ENCODE peak calls at places on chromosomes 16 and 17, in four cellular contexts. Z is HepG2, J is GM12878, P is K562. C is an unnamed sample.

GRCh38 chr16:25269879-25270278 is 12.2 kb upstream of the ZKSCAN2 start:
- DNase-seq in J (no peak), P (no peak), Z (no peak), C (no peak)

GRCh38 chr16:12231666-12232065 is 255.1 kb downstream of the SNX29 start:
- DNase-seq in P (no peak), Z (no peak), J (no peak), C (no peak)

GRCh38 chr17:2222901-2223616 is 80.5 kb downstream of the SMG6 start:
- DNase-seq in Z (no peak), P (no peak), J (peak; percentile 81), C (no peak)

GRCh38 chr17:80146121-80147034 is 550 bp downstream of the EIF4A3 start:
- DNase-seq in P (peak; percentile 63), J (no peak), Z (no peak), C (no peak)

GRCh38 chr17:81509048-81509686 is 3.4 kb downstream of the ACTG1 start:
- DNase-seq in P (no peak), J (no peak), Z (peak; percentile 63), C (no peak)

GRCh38 chr17:74893936-74894671 is 671 bp upstream of the FADS6 start:
- DNase-seq in Z (no peak), P (no peak), J (no peak), C (no peak)

GRCh38 chr17:45147102-45147580 is 1.1 kb upstream of the HEXIM1 start:
- DNase-seq in P (no peak), Z (no peak), J (no peak), C (peak; percentile 68)

GRCh38 chr16:57638381-57638780 is 10.0 kb downstream of the ADGRG1 start:
- DNase-seq in Z (no peak), J (no peak), P (no peak), C (no peak)

GRCh38 chr17:77735341-77736206 is 222.9 kb upstream of the TNRC6C start:
- DNase-seq in P (peak; percentile 46), Z (no peak), J (no peak), C (no peak)

GRCh38 chr17:70366421-70366820 is 197.1 kb downstream of the KCNJ2 start:
- DNase-seq in P (no peak), J (no peak), Z (no peak), C (no peak)

GRCh38 chr17:79633154-79633553 is 22.3 kb upstream of the RBFOX3 start:
- DNase-seq in P (no peak), Z (no peak), J (no peak), C (peak; percentile 4)

GRCh38 chr16:68656771-68657170 is 11.7 kb downstream of the CDH3 start:
- DNase-seq in P (no peak), Z (no peak), J (no peak), C (no peak)

GRCh38 chr17:82003411-82004381 is 19.0 kb downstream of the CENPX start:
- DNase-seq in P (no peak), Z (peak; percentile 92), J (no peak), C (no peak)

GRCh38 chr16:67917852-67918236 is 13.8 kb downstream of the CTRL start:
- DNase-seq in P (peak; percentile 71), Z (peak; percentile 53), J (no peak), C (no peak)

GRCh38 chr17:45428954-45429337 is 3.7 kb downstream of the ARHGAP27 start:
- DNase-seq in Z (no peak), J (no peak), P (no peak), C (no peak)

GRCh38 chr17:10792156-10792555 is 11.7 kb downstream of the TMEM238L start:
- DNase-seq in J (no peak), P (no peak), Z (no peak), C (no peak)

GRCh38 chr16:80433617-80434016 is 107.2 kb upstream of the DYNLRB2 start:
- DNase-seq in J (no peak), P (no peak), Z (no peak), C (no peak)

GRCh38 chr16:85420501-85421337 is 192.4 kb upstream of the GSE1 start:
- DNase-seq in Z (peak; percentile 35), J (no peak), P (peak; percentile 94), C (peak; percentile 92)
- TF ChIP-seq FOXK2 in Z (no peak), J (no peak), P (no peak), C (no peak)

GRCh38 chr16:89482087-89482823 is 8.1 kb downstream of the ANKRD11 start:
- DNase-seq in P (no peak), Z (no peak), J (no peak), C (no peak)

GRCh38 chr16:89478576-89479221 is 11.7 kb downstream of the ANKRD11 start:
- DNase-seq in J (no peak), Z (peak; percentile 84), P (no peak), C (no peak)

GRCh38 chr16:89482824-89483220 is 7.5 kb downstream of the ANKRD11 start:
- DNase-seq in J (no peak), P (no peak), Z (no peak), C (no peak)

GRCh38 chr16:89484088-89484501 is 6.3 kb downstream of the ANKRD11 start:
- DNase-seq in Z (no peak), J (no peak), P (no peak), C (no peak)

GRCh38 chr16:89481556-89481955 is 8.8 kb downstream of the ANKRD11 start:
- DNase-seq in J (no peak), Z (no peak), P (no peak), C (no peak)
- TF ChIP-seq FOXK2 in J (no peak), Z (no peak), P (no peak), C (no peak)

GRCh38 chr16:69709456-69710084 is 16.8 kb downstream of the NQO1 start:
- DNase-seq in J (peak; percentile 15), P (peak; percentile 40), Z (peak; percentile 81), C (peak; percentile 54)
- TF ChIP-seq FOXK2 in J (no peak), P (no peak), Z (no peak), C (no peak)

DNA sequence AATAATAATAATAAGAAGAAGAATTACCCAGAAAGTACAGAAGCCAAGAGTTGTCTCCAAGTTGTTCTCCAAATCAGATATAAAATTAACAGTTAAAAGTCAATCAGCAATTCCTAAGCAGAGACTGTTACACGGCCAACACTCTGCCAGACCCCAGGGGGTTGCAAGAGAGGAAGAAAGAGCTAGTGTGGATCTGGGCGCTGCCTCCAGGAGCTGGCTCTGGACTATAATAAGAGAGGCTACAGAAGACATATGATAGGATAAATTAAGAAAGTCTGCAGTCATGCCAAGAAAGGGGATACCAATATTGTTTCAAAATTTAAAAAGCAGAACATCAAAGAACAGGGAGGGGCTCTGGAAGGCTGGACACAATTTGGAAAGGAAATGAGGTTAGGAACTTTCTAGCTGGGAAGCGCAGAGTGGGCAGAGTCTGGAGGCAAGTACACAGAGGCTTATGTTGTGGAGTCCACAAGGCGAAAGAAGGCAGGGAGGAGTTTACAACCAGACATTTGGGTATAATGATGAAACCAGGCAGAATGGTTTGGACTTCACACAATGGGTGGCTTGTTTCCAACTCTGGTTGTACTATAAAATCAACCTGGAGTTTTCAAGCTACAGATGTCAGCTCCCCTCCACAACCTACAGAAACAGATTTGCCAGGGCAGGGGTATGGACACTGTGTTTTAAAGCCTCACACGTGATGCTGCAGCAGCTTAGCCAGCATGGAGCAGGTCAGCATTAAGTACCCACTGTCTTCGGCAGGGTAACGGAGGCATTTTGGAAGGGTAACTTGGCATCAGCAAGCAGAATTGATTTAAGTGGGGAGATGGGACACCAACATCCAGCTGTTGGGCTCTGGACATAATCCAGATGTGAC is 49.4 kb downstream of the SLC39A11 start:
- DNase-seq in Z (no peak), J (no peak), P (no peak), C (no peak)
- TF ChIP-seq FOXK2 in Z (no peak), J (no peak), P (no peak), C (no peak)

GRCh38 chr16:49407873-49408565 is 34.4 kb downstream of the C16orf78 start:
- DNase-seq in Z (peak; percentile 76), P (peak; percentile 76), J (peak; percentile 64), C (peak; percentile 87)

GRCh38 chr16:49410226-49410625 is 36.6 kb downstream of the C16orf78 start:
- DNase-seq in Z (no peak), J (no peak), P (no peak), C (no peak)

GRCh38 chr16:49409121-49409520 is 35.5 kb downstream of the C16orf78 start:
- DNase-seq in Z (no peak), J (no peak), P (no peak), C (no peak)

GRCh38 chr16:49400611-49401010 is 27.0 kb downstream of the C16orf78 start:
- DNase-seq in P (no peak), J (no peak), Z (no peak), C (no peak)

GRCh38 chr16:49405123-49405522 is 31.5 kb downstream of the C16orf78 start:
- DNase-seq in J (no peak), Z (no peak), P (no peak), C (no peak)
- TF ChIP-seq FOXK2 in J (no peak), Z (no peak), P (no peak), C (no peak)

GRCh38 chr16:51465026-51465425 is 314.0 kb upstream of the SALL1 start:
- DNase-seq in Z (no peak), P (no peak), J (no peak), C (no peak)
- TF ChIP-seq FOXK2 in Z (no peak), P (no peak), J (no peak), C (no peak)

C was measured in HEK293T.